ENCODE peak calls at places on chromosomes 16 and 17, in seven cellular contexts. H is AG04449, B is AG10803, O is body of pancreas, D is pancreas, I is tibial artery, X is Caco-2. G is an unnamed sample.

GRCh38 chr17:81976332-81977210 is 858 bp upstream of the ASPSCR1 start:
- DNase-seq in X (peak; percentile 72), B (no peak), D (peak; percentile 75), H (no peak), O (peak; percentile 67), I (no peak), G (no peak)

GRCh38 chr16:84093120-84093878 is 23.4 kb downstream of the MBTPS1 start:
- DNase-seq in B (no peak), D (no peak), O (no peak), I (no peak), X (no peak), H (no peak), G (no peak)

GRCh38 chr16:68287276-68288251 is 23.2 kb downstream of the SLC7A6OS start:
- DNase-seq in B (peak; percentile 93), I (peak; percentile 90), X (no peak), O (peak; percentile 54), D (no peak), H (peak; percentile 40), G (no peak)

GRCh38 chr17:64387545-64388171 is 3.0 kb downstream of the PECAM1 start:
- DNase-seq in O (no peak), H (no peak), D (no peak), B (no peak), I (no peak), X (no peak), G (no peak)

GRCh38 chr17:43543771-43544575 is 2.2 kb downstream of the ETV4 start:
- DNase-seq in B (no peak), H (no peak), D (no peak), X (no peak), I (no peak), O (no peak), G (no peak)

GRCh38 chr17:2241823-2242222 is 61.8 kb downstream of the SMG6 start:
- DNase-seq in H (no peak), I (no peak), B (peak; percentile 84), O (peak; percentile 25), D (no peak), X (no peak), G (no peak)

GRCh38 chr17:1956134-1956533 is 69.0 kb downstream of the RTN4RL1 start:
- DNase-seq in O (no peak), H (no peak), X (no peak), B (no peak), I (no peak), D (no peak), G (no peak)

GRCh38 chr17:64426584-64426983 is 22.3 kb upstream of the MILR1 start:
- DNase-seq in B (no peak), X (no peak), O (no peak), H (no peak), D (no peak), I (no peak), G (no peak)

GRCh38 chr16:73813523-73813922 is 483.1 kb upstream of the PSMD7 start:
- DNase-seq in X (no peak), D (no peak), B (no peak), H (no peak), I (no peak), O (no peak), G (no peak)

GRCh38 chr16:15993946-15994665 is 44.7 kb downstream of the ABCC1 start:
- DNase-seq in X (no peak), O (no peak), D (no peak), B (peak; percentile 64), I (peak; percentile 56), H (no peak), G (no peak)

GRCh38 chr16:71341881-71342280 is 16.6 kb upstream of the CALB2 start:
- DNase-seq in X (no peak), O (no peak), I (no peak), H (no peak), D (no peak), B (no peak), G (no peak)

GRCh38 chr16:70644763-70645597 is 1.4 kb upstream of the IL34 start:
- DNase-seq in B (no peak), D (no peak), X (no peak), O (no peak), H (no peak), I (no peak), G (no peak)

GRCh38 chr17:50271173-50271750 is 3.0 kb upstream of the TMEM92 start:
- DNase-seq in I (no peak), X (no peak), D (no peak), O (no peak), B (peak; percentile 59), H (no peak), G (no peak)

GRCh38 chr17:73029021-73029420 is 63.5 kb downstream of the SLC39A11 start:
- DNase-seq in X (no peak), B (no peak), I (no peak), O (peak; percentile 83), D (peak; percentile 63), H (no peak), G (no peak)

GRCh38 chr16:68370921-68371651 is 60.3 kb downstream of the PRMT7 start:
- DNase-seq in X (no peak), H (no peak), D (no peak), O (no peak), I (no peak), B (no peak), G (no peak)

GRCh38 chr16:31186930-31187807 is 7.2 kb downstream of the FUS start:
- DNase-seq in X (no peak), B (no peak), I (no peak), H (no peak), D (no peak), O (no peak), G (no peak)

GRCh38 chr16:77660311-77660710 is 62.0 kb upstream of the NUDT7 start:
- DNase-seq in X (no peak), B (peak; percentile 51), I (no peak), H (no peak), O (no peak), D (no peak), G (no peak)

GRCh38 chr17:80663783-80664206 is 119.2 kb downstream of the RPTOR start:
- DNase-seq in O (no peak), D (no peak), X (no peak), I (peak; percentile 36), H (no peak), B (peak; percentile 65), G (no peak)

GRCh38 chr16:10558746-10559641 is 21.4 kb downstream of the EMP2 start:
- DNase-seq in I (peak; percentile 85), B (peak; percentile 77), H (no peak), D (peak; percentile 29), X (no peak), O (peak; percentile 29), G (no peak)

GRCh38 chr16:49085689-49086088 is 195.9 kb downstream of the CBLN1 start:
- DNase-seq in D (no peak), X (no peak), I (no peak), H (no peak), O (no peak), B (peak; percentile 18), G (no peak)

GRCh38 chr17:83122834-83123233 is 43.4 kb downstream of the METRNL start:
- DNase-seq in X (no peak), B (peak; percentile 79), I (no peak), O (no peak), D (no peak), H (no peak), G (no peak)

GRCh38 chr17:32155896-32156295 is 13.6 kb downstream of the RHOT1 start:
- DNase-seq in X (no peak), H (no peak), B (peak; percentile 32), I (no peak), D (no peak), O (no peak), G (no peak)

GRCh38 chr17:81831957-81832607 is 1.0 kb downstream of the MCRIP1 start:
- DNase-seq in I (peak; percentile 31), O (peak; percentile 51), H (no peak), D (no peak), X (no peak), B (peak; percentile 56), G (no peak)

GRCh38 chr16:1326380-1326779 is 7.1 kb upstream of the BAIAP3 start:
- DNase-seq in B (no peak), I (no peak), O (no peak), H (no peak), D (no peak), X (no peak), G (no peak)

GRCh38 chr16:66152841-66153525 is 213.5 kb upstream of the CDH5 start:
- DNase-seq in X (peak; percentile 93), H (peak; percentile 89), O (no peak), B (peak; percentile 96), D (no peak), I (no peak), G (no peak)
- TF ChIP-seq CTCF in X (no peak), H (peak; percentile 5), O (no peak), B (peak; percentile 13), D (no peak), I (no peak), G (no peak)

DNA sequence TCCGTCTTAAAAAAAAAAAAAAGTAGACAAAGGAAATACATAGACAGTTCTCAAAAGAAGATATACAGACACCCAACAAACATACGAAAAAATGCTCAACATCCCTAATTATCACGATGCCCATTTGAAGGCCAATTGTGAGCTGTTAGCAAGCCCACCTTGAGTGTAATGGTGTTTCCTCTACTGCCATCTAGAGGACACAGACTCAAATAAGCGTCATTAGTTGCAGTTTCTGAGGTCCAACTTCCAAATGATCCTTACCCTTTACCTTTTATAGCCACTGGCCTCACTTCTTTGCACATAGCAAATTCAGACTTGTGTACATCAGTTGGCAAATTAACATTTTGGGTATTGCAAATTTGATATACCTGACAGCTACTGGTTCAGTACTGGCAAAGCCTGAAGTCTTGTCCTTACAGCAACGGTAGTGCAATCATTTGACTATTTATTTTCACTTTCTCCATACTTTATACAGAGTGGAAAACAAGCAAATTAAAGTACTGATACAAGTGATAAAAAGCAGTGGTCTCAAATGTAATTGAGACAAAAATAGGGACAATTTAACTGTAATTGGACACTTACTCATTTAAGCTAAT is 536.3 kb upstream of the EEF2KMT start:
- DNase-seq in X (no peak), O (no peak), I (no peak), B (no peak), H (no peak), D (no peak), G (no peak)
- TF ChIP-seq CTCF in X (peak; percentile 36), O (peak; percentile 29), I (no peak), B (no peak), H (no peak), D (peak; percentile 14), G (peak; percentile 69)

GRCh38 chr17:58334661-58335060 is 6.1 kb upstream of the TSPOAP1 start:
- DNase-seq in H (no peak), O (no peak), B (no peak), D (no peak), I (no peak), X (no peak), G (no peak)
- TF ChIP-seq CTCF in H (no peak), O (no peak), B (no peak), D (no peak), I (no peak), X (no peak), G (no peak)

GRCh38 chr17:28726396-28726911 is 421 bp upstream of the TLCD1 start:
- DNase-seq in H (no peak), B (peak; percentile 32), D (peak; percentile 77), I (peak; percentile 56), O (peak; percentile 72), X (peak; percentile 82), G (peak; percentile 75)

GRCh38 chr17:28726912-28727726 is 1.1 kb upstream of the TLCD1 start:
- DNase-seq in I (peak; percentile 95), O (peak; percentile 95), D (peak; percentile 92), X (peak; percentile 99), H (no peak), B (peak; percentile 87), G (peak; percentile 97)

GRCh38 chr17:28724500-28725165 is 1.4 kb downstream of the TLCD1 start:
- DNase-seq in B (no peak), I (no peak), O (no peak), D (no peak), X (no peak), H (no peak), G (no peak)

GRCh38 chr17:28725660-28726395 is at the start of gene TLCD1:
- DNase-seq in B (peak; percentile 78), X (peak; percentile 92), O (peak; percentile 78), H (no peak), I (peak; percentile 62), D (peak; percentile 76), G (peak; percentile 80)

GRCh38 chr17:28725166-28725659 is 820 bp downstream of the TLCD1 start:
- DNase-seq in D (no peak), H (no peak), I (no peak), B (peak; percentile 54), O (no peak), X (peak; percentile 78), G (no peak)
- TF ChIP-seq CTCF in D (no peak), H (no peak), I (no peak), B (peak; percentile 16), O (no peak), X (no peak), G (no peak)